ENCODE peak calls at places on chromosomes 1 and 21, in five cellular contexts. Q, C, Z, A and D are unnamed samples.

GRCh38 chr1:167518331-167518700 is at the start of gene CD247:
- DNase-seq in Q (no peak), C (no peak), Z (no peak), A (no peak), D (no peak)

GRCh38 chr1:212315907-212316306 is 30.7 kb downstream of the PPP2R5A start:
- DNase-seq in Q (no peak), C (peak), Z (peak), A (peak), D (peak)

GRCh38 chr1:104718752-104719151 is 969.1 kb downstream of the AMY1C start:
- DNase-seq in Q (no peak), C (no peak), Z (no peak), A (no peak), D (no peak)

GRCh38 chr1:3236955-3237354 is 168.0 kb downstream of the PRDM16 start:
- DNase-seq in Q (no peak), C (no peak), Z (no peak), A (no peak), D (no peak)

GRCh38 chr1:214444159-214444939 is 107.1 kb downstream of the PTPN14 start:
- DNase-seq in Q (no peak), C (no peak), Z (no peak), A (no peak), D (no peak)

GRCh38 chr21:39263372-39263771 is 50.1 kb downstream of the BRWD1 start:
- DNase-seq in Q (peak), C (no peak), Z (no peak), A (no peak), D (peak)

GRCh38 chr1:54280652-54281051 is 80.7 kb downstream of the MRPL37 start:
- DNase-seq in Q (peak), C (no peak), Z (no peak), A (no peak), D (peak)

GRCh38 chr1:18629659-18630510 is 761 bp upstream of the PAX7 start:
- DNase-seq in Q (no peak), C (no peak), Z (no peak), A (no peak), D (no peak)

GRCh38 chr1:232788235-232788872 is 16.9 kb upstream of the MAP10 start:
- DNase-seq in Q (no peak), C (no peak), Z (no peak), A (no peak), D (no peak)

GRCh38 chr1:97726386-97726785 is 194.4 kb downstream of the DPYD start:
- DNase-seq in Q (peak), C (no peak), Z (no peak), A (no peak), D (peak)

GRCh38 chr1:164559342-164560070 is 522 bp downstream of the PBX1 start:
- DNase-seq in Q (no peak), C (peak), Z (peak), A (no peak), D (peak)

GRCh38 chr1:201985355-201985754 is 2.9 kb downstream of the RNPEP start:
- DNase-seq in Q (no peak), C (no peak), Z (no peak), A (no peak), D (no peak)

GRCh38 chr1:246284021-246284420 is 223.1 kb downstream of the SMYD3 start:
- DNase-seq in Q (peak), C (no peak), Z (no peak), A (no peak), D (no peak)

GRCh38 chr1:59485949-59486348 is 189.1 kb downstream of the FGGY start:
- DNase-seq in Q (no peak), C (no peak), Z (no peak), A (no peak), D (no peak)

GRCh38 chr1:59485171-59485570 is 188.3 kb downstream of the FGGY start:
- DNase-seq in Q (no peak), C (no peak), Z (peak), A (no peak), D (no peak)

GRCh38 chr1:59486595-59486994 is 189.7 kb downstream of the FGGY start:
- DNase-seq in Q (peak), C (no peak), Z (no peak), A (no peak), D (no peak)

GRCh38 chr1:59484090-59484489 is 187.2 kb downstream of the FGGY start:
- DNase-seq in Q (peak), C (no peak), Z (no peak), A (no peak), D (peak)

GRCh38 chr1:59487335-59488031 is 190.6 kb downstream of the FGGY start:
- DNase-seq in Q (peak), C (no peak), Z (no peak), A (no peak), D (no peak)
- H4K91ac ChIP-seq in Q (no peak), C (no peak), Z (no peak), A (no peak), D (no peak)

DNA sequence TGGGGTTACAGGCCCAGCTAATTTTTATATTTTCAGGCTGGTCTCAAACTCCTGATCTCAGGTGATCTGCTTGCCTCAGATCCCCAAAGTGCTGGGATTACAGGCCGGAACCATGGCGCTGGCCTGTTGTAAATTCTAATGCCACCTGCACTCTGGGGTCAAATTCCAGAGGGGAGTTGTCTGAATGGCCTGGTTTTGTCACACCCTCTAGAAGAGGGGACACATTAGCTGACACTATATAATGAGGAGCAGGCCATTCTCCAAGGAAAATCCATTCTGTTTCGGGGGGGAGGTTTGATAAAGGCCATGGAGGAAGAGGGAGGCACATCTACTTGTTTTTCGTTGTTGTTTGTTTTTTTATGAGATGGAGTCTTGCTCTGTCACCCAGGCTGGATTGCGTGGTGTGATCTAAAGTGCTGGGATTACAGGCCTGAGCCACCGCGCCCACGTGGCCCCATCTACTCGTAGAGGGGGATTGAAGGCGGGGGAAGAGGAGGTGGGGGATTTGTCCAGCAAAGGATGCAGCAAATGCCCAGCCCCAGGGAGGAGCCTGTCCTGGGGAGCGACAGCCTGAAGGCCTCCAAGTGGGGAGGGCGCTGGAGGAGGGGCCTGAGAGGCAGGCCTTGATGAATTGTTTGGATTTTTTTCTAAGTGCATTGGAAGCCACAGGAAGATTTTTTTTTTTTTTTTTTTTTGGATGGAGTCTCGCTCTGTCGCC is 78.4 kb upstream of the SLC45A1 start:
- DNase-seq in Q (peak), C (peak), Z (peak), A (no peak), D (peak)
- H2BK120ac ChIP-seq in Q (peak), C (no peak), Z (no peak), A (peak), D (peak)

DNA sequence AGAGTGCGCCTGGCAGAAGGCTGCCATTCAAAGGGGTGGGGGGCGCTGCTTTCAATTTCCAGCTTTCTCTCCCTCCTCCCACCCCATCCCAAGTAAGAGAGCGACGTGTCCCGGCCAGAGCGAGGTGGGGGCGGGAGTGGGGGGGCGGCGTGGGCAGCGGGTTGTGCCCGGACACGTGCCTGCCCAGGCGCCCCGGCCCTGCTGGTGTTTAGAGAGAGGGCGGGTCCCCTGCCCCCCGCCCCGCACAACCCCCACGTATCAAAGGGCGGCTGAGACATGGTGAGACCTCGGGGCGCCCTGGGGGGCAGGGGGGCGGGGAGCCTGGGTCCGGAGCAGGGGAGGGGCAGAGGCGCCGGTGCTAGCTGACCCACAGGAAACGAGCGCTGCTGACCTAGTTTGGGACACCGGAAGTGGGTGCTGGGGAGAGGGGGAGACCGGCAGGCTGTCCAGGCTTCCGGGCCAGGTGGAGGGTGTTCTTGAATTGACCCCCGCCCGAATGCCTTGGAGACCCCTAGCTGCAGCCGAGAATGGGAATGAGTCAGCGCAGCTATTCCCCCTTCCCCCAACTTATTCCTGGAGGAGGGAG is 1.3 kb downstream of the ZBTB7B start:
- DNase-seq in Q (peak), C (no peak), Z (peak), A (no peak), D (peak)
- H2BK15ac ChIP-seq in Q (peak), C (peak), Z (no peak), A (peak), D (peak)

DNA sequence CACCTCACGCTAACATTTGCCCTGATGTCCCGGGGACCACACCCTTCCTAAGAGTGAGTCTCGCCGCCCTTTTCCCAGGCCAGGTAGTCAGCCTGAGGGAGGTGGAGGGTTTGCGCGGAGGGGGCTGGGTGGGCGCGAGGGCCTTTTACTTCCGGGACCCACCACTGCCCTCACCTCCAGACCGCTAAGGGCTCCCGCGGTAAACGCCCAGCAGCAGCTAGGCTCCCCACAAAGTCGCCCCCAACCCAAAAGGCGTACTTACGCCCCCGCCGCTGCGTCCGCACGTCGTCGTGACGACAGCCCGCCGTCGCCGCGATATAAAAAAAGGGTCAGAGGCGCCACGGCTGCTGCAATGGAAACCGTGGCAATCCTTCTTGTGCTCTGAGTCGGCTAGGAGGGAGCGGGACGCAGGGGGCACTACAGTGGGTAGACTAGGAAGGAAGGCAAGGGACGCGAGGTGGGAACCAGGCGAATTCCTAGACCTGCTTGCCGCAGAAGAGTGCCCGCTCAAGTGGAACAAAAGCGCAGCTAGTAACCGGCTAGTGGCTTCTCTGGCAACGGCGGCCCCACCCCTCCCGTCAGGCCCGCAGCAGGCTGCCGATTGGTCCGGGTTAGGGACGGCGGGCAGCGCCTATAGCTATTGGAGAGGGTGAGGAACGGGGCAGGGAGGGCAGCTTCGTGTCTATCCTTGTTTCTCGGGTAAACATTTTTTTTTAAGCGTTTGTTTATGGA is at the start of gene ODF2L:
- DNase-seq in Q (peak), C (peak), Z (peak), A (peak), D (peak)
- H4K91ac ChIP-seq in Q (peak), C (no peak), Z (no peak), A (no peak), D (peak)

DNA sequence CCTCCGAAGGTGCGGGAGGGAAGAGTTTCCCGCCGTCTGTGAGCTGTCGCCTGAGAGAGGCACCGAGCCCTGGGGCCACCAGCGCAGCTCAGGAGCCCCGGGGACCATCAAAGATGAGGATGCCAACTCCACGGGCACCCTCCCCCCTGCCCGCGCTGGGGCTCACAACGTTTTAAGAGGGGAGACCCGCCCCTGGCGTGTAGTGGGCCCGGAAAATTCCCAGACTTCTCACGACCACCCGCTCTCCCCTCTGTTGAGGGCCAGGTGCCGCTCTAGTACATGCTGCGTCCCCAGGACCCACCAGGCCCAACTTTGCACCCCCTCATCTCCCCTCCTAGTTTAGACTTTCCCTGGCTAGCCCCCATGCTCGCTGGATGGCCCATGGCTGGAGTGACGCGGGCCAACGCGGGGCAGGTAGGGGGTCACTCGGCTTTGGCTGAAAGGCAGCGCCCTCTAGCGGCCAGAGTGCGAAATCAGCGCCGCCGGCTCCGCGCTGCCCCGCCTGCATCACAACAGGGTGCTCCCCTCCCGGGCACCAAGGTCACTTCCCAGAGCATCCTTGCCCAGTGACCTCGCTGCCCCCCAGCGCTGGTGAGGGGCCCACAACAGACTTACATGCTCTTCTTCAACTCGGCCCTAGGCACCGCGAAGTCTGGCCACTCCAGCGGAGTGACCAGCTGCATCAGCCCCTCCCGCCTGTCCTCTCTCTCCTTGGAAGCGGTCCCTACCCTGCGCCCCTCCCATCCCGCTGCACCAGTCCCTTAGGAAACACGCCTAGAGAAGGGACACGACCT is 1.8 kb downstream of the CD160 start:
- DNase-seq in Q (peak), C (peak), Z (peak), A (no peak), D (peak)
- H2BK120ac ChIP-seq in Q (peak), C (no peak), Z (no peak), A (no peak), D (no peak)

DNA sequence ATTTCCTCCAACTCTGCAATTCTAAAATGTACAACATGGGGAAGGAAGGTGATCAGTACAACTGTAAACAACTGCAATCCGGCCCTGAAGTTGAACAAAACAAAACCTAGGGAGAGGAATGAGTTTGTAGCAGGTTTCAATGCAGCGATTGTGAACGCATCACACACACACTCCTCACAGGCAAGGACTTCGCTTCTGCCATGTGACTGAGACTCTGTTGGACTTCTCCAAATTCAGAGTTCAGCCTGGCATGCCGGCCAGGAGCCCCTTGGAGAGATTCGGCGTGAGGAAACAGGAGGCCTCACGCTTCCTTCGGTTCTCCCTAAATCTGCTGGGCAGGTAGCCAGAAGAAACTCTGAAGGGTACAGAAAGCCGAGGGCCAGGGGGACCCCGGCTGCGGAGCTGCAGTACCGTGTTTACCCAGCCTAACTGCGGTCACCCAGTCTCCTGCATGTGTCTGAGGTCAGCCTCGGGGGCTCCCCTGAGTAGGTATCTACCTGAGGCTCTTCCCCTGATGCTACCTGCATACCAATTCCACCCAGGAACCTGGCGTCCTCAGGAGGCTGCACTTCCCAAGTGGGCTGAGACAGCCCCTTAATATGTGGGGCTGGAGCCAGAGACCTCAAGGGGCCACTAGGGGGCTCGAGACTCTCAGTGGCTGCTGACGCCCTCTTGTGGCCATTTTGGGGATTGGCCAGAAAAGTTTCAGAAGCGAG is 2.9 kb upstream of the ANXA9 start:
- DNase-seq in Q (peak), C (peak), Z (peak), A (peak), D (peak)
- H2BK15ac ChIP-seq in Q (peak), C (peak), Z (no peak), A (no peak), D (peak)

DNA sequence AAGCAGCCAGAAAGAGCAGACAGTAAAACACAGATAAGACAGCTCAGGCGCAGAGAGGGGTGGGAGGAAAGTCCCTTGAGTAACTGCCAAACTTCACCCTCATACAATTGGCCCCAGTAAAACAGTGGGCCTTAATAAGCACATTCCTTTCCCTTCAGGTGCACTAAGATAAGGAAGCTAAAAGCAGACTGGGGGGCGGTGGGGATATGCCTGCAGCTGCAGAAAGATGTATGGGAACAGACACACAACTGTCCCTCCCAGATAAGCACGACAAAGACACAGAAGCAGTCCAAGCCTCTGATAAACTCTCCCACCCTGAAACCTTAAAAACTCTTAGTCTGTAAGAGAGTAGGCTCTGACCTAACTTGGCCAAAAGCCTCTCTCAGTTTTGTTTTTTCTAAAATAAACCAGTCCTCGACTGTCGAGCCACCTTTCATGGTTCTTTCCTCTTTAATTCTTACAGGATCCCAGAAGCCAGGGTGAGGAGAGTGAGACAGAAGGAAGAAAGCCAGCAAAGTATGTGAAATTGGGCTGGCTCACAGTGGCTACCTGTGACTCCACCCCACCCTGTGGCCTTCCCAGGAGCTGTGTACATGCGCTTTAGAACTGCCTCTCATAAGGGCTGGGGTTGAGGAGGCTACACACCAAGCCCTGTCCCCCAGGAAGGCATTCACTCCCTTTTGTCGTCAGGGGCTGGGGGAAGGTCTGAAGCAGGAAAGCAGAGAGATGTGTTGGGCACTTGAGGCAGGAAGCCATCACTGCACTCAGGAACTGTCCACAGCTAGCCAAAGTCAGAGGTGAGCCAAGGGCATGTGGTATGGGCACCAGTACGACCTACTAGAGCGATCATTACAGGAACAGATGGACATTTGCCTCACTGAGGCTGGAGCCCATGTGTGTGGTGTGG is 4.6 kb downstream of the PGLYRP4 start:
- DNase-seq in Q (no peak), C (no peak), Z (no peak), A (no peak), D (no peak)
- H4K91ac ChIP-seq in Q (no peak), C (no peak), Z (no peak), A (no peak), D (no peak)

DNA sequence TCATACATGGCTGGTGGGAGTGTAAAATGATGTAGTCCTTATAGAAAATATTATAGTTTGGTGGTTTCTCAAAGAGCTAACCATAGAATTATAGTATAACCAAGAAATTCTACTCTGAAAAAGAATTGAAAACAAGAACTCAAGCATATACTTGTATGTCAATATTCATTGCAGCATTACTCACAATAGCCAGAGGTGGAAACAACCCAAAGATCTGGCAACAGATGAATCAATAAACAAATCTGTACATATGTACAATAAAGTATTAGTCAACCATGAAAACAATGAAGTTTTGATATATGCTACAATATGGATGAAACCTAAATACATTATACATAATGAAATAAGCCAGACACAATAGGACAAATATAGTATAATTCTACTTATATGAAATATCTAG is 29.7 kb downstream of the XCL1 start:
- DNase-seq in Q (no peak), C (no peak), Z (no peak), A (no peak), D (no peak)
- H2BK120ac ChIP-seq in Q (no peak), C (no peak), Z (no peak), A (no peak), D (no peak)

GRCh38 chr1:23546897-23547596 is 12.3 kb downstream of the ID3 start:
- DNase-seq in Q (no peak), C (no peak), Z (no peak), A (no peak), D (peak)
- H2BK15ac ChIP-seq in Q (no peak), C (no peak), Z (no peak), A (peak), D (no peak)